ENCODE peak calls at places on chromosome 11, in eight cellular contexts. S is psoas muscle; J is BJ; A is activated T-cell treated with anti-CD3 and anti-CD28 coated beads, Interleukin-2, amount 50 U/mL, for 48 hours; G is coronary artery; X is left cardiac atrium; U is activated CD4-positive, alpha-beta T cell treated with anti-CD3 and anti-CD28 coated beads, Interleukin-2, amount 50 U/mL, for 48 hours; I is HTR-8/SVneo. H is an unnamed sample.

GRCh38 chr11:109668973-109669634 is 247.1 kb downstream of the C11orf87 start:
- DNase-seq in S (no peak), J (no peak), A (no peak), G (no peak), X (no peak), U (no peak), I (no peak), H (no peak)

GRCh38 chr11:39459606-39460005 is 1999.8 kb downstream of the LRRC4C start:
- DNase-seq in S (no peak), J (no peak), A (no peak), G (no peak), X (no peak), U (no peak), I (no peak), H (no peak)

GRCh38 chr11:65539401-65540289 is 14.8 kb downstream of the SCYL1 start:
- DNase-seq in S (no peak), J (no peak), A (no peak), G (peak; percentile 78), X (no peak), U (no peak), I (no peak), H (no peak)

GRCh38 chr11:29293825-29294224 is 723.0 kb downstream of the KCNA4 start:
- DNase-seq in S (no peak), J (no peak), A (no peak), G (no peak), X (no peak), U (no peak), I (peak; percentile 18), H (peak; percentile 65)

GRCh38 chr11:131691558-131692041 is 321.2 kb downstream of the NTM start:
- DNase-seq in S (no peak), J (no peak), A (peak; percentile 66), G (no peak), X (no peak), U (peak; percentile 21), I (peak; percentile 19), H (no peak)

GRCh38 chr11:35424157-35424945 is 5.0 kb upstream of the SLC1A2 start:
- DNase-seq in S (no peak), J (peak; percentile 68), A (no peak), G (no peak), X (no peak), U (no peak), I (no peak), H (no peak)

GRCh38 chr11:22349446-22349845 is 11.3 kb downstream of the SLC17A6 start:
- DNase-seq in S (no peak), J (no peak), A (no peak), G (no peak), X (no peak), U (no peak), I (no peak), H (no peak)

GRCh38 chr11:119739021-119739703 is 10.2 kb upstream of the NECTIN1 start:
- DNase-seq in S (no peak), J (no peak), A (no peak), G (no peak), X (no peak), U (no peak), I (no peak), H (no peak)

GRCh38 chr11:103067118-103067517 is 24.8 kb downstream of the DCUN1D5 start:
- DNase-seq in S (no peak), J (no peak), A (no peak), G (no peak), X (no peak), U (no peak), I (no peak), H (no peak)